ENCODE peak calls at places on chromosomes 4 and X, in five cellular contexts. N is tibial nerve, V is PC-9, P is mucosa of descending colon, G is left ventricle myocardium inferior. B is an unnamed sample.

GRCh38 chr4:128716325-128716724 is 93.2 kb upstream of the JADE1 start:
- DNase-seq in N (peak), V (no peak), P (no peak), G (no peak), B (no peak)

GRCh38 chr4:907103-907400 is 25.1 kb downstream of the GAK start:
- DNase-seq in N (no peak), V (no peak), P (no peak), G (no peak), B (no peak)

GRCh38 chrX:124217289-124218251 is 114.9 kb upstream of the TEX13D start:
- DNase-seq in N (peak), V (no peak), P (peak), G (no peak), B (no peak)

GRCh38 chr4:5638976-5639375 is 69.4 kb downstream of the EVC2 start:
- DNase-seq in N (no peak), V (no peak), P (no peak), G (no peak), B (no peak)

GRCh38 chr4:5133201-5133600 is 81.9 kb downstream of the STK32B start:
- DNase-seq in N (no peak), V (no peak), P (no peak), G (no peak), B (no peak)

GRCh38 chr4:181646864-181647263 is 596.3 kb upstream of the TENM3 start:
- DNase-seq in N (no peak), V (no peak), P (no peak), G (no peak), B (no peak)

GRCh38 chr4:176298664-176299063 is 21.1 kb upstream of the SPCS3 start:
- DNase-seq in N (no peak), V (no peak), P (no peak), G (no peak), B (no peak)

GRCh38 chr4:38322709-38323108 is 341.3 kb upstream of the KLF3 start:
- DNase-seq in N (no peak), V (no peak), P (no peak), G (peak), B (no peak)

GRCh38 chr4:57424231-57424897 is 314.2 kb upstream of the IGFBP7 start:
- DNase-seq in N (peak), V (no peak), P (no peak), G (no peak), B (no peak)

GRCh38 chr4:118288097-118288496 is 64.7 kb downstream of the PRSS12 start:
- DNase-seq in N (no peak), V (no peak), P (no peak), G (no peak), B (no peak)

GRCh38 chr4:41204400-41204978 is 9.9 kb downstream of the APBB2 start:
- DNase-seq in N (no peak), V (peak), P (no peak), G (peak), B (no peak)

GRCh38 chr4:185915817-185916216 is 103.8 kb upstream of the SORBS2 start:
- DNase-seq in N (no peak), V (no peak), P (no peak), G (no peak), B (no peak)

GRCh38 chr4:7806080-7806630 is 133.5 kb downstream of the AFAP1 start:
- DNase-seq in N (no peak), V (no peak), P (peak), G (peak), B (no peak)

GRCh38 chr4:28313729-28314713 is 1453.4 kb downstream of the STIM2 start:
- DNase-seq in N (no peak), V (no peak), P (no peak), G (no peak), B (peak)

GRCh38 chrX:115487608-115488007 is 73.4 kb upstream of the PLS3 start:
- DNase-seq in N (no peak), V (no peak), P (no peak), G (no peak), B (no peak)

GRCh38 chr4:110595583-110595982 is 27.3 kb downstream of the PITX2 start:
- DNase-seq in N (no peak), V (no peak), P (no peak), G (no peak), B (no peak)

GRCh38 chrX:153726286-153727107 is 1.8 kb downstream of the ABCD1 start:
- DNase-seq in N (peak), V (peak), P (peak), G (peak), B (no peak)

GRCh38 chrX:153727108-153727931 is 2.7 kb downstream of the ABCD1 start:
- DNase-seq in N (peak), V (peak), P (peak), G (peak), B (peak)

GRCh38 chrX:153725832-153726285 is 1.2 kb downstream of the ABCD1 start:
- DNase-seq in N (no peak), V (no peak), P (no peak), G (no peak), B (no peak)

GRCh38 chrX:153728951-153729631 is 4.4 kb downstream of the ABCD1 start:
- DNase-seq in N (no peak), V (no peak), P (no peak), G (no peak), B (no peak)

GRCh38 chrX:153728095-153728494 is 3.4 kb downstream of the ABCD1 start:
- DNase-seq in N (no peak), V (no peak), P (no peak), G (no peak), B (no peak)
- TF ChIP-seq CTCF in N (no peak), V (no peak), P (no peak), G (no peak), B (peak)

DNA sequence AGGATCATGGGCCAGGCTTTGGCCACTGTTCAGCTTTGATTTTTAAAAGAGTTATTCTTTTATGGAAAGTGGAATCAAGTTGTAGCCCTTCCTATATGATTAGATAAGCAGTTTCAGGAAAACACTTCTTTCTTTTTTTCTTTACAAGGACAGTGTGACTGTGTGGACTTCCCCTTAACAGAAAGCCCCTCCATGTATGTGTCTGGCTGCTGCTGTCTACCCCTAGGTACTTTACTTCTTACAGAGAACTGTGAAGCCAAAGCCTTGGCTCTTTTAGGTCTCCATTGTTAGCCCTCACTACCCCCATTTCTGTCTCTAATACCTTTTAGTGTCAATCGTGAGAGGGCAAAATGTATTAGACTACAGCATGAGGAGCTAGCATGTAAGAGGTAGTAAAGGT is 19.1 kb downstream of the VSIG1 start:
- DNase-seq in N (no peak), V (no peak), P (no peak), G (no peak), B (no peak)
- H3K4me3 ChIP-seq in N (no peak), V (no peak), P (no peak), G (no peak), B (no peak)

GRCh38 chrX:152024710-152025109 is 50.2 kb upstream of the GABRE start:
- DNase-seq in N (no peak), V (no peak), P (no peak), G (no peak), B (no peak)

GRCh38 chrX:152025656-152026440 is 51.4 kb upstream of the GABRE start:
- DNase-seq in N (no peak), V (peak), P (no peak), G (no peak), B (no peak)

GRCh38 chrX:152020895-152021294 is 46.4 kb upstream of the GABRE start:
- DNase-seq in N (no peak), V (no peak), P (no peak), G (no peak), B (no peak)
- TF ChIP-seq CTCF in N (no peak), V (no peak), P (no peak), G (no peak), B (no peak)

DNA sequence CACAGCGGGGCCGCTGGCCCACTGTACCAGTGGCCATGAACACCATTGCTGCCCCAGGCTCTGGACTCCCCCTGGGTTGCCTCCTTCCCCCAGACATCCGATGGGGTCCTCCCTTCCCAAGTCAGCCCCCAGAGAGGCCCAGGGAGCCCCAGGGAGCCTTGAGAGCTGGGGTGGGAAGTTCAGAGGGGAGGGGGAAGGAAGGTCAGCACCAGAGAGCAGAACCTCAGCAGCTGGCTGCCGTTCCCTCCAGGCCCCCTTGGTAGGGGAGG is 464 bp upstream of the ARHGAP4 start:
- DNase-seq in N (no peak), V (no peak), P (no peak), G (no peak), B (no peak)
- H3K4me3 ChIP-seq in N (peak), V (peak), P (peak), G (peak), B (no peak)

GRCh38 chr4:132565542-132565941 is 583.6 kb upstream of the PCDH10 start:
- DNase-seq in N (no peak), V (no peak), P (no peak), G (no peak), B (no peak)

GRCh38 chr4:132564920-132565319 is 584.2 kb upstream of the PCDH10 start:
- DNase-seq in N (no peak), V (peak), P (no peak), G (no peak), B (peak)
- TF ChIP-seq CTCF in N (no peak), V (peak), P (no peak), G (no peak), B (peak)

GRCh38 chrX:41670108-41670507 is 18.7 kb upstream of the GPR34 start:
- DNase-seq in N (no peak), V (no peak), P (no peak), G (no peak), B (no peak)

GRCh38 chrX:41666251-41666650 is 22.5 kb upstream of the GPR34 start:
- DNase-seq in N (no peak), V (no peak), P (no peak), G (no peak), B (no peak)

GRCh38 chrX:41672643-41673042 is 16.1 kb upstream of the GPR34 start:
- DNase-seq in N (no peak), V (no peak), P (no peak), G (no peak), B (no peak)

GRCh38 chrX:41667631-41668030 is 21.1 kb upstream of the GPR34 start:
- DNase-seq in N (no peak), V (no peak), P (no peak), G (no peak), B (no peak)

DNA sequence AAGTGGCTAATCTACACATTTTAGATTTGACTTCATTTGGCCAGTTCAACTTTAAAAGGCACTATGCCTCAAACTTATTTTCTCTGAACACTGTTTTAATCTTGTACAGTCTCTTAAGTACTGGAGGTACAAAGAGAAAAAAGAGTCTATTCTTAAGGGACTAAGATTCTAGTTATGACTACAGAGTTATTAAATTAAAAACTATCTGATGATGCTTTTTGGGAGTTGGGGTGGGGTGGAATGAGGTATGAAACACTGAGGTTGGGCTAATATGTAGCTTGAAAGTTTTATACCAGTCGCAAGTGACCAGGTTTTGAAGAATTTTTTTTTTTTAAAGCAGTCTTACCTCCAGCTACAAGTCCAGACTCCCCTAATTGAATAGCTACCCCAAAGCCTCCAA is 17.7 kb upstream of the GPR34 start:
- DNase-seq in N (no peak), V (no peak), P (no peak), G (no peak), B (no peak)
- H3K4me3 ChIP-seq in N (no peak), V (no peak), P (no peak), G (no peak), B (no peak)

GRCh38 chrX:140697618-140698017 is 11.9 kb upstream of the LINC00632 start:
- DNase-seq in N (no peak), V (no peak), P (no peak), G (no peak), B (no peak)

DNA sequence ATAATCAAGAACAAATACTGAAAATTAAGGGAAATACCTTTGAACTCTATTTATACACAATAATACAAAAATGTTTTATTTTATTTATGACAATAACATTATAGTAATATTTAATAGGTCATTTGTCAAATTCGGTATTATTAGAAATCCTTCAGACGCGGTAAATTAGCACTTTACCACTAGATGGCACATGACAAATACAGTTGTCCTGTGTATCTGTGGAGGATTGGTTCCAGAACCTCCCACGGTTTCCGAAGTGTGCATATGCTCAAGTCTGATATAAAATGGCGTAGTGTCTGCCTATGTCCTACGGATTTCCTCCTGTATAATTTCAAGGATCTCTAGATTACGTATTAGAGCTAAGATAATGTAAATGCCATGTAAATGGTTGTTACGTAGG is 8.1 kb upstream of the LINC00632 start:
- DNase-seq in N (peak), V (no peak), P (peak), G (no peak), B (no peak)
- TF ChIP-seq CTCF in N (no peak), V (peak), P (no peak), G (peak), B (peak)

GRCh38 chr4:70721747-70722146 is at the start of gene RUFY3:
- DNase-seq in N (peak), V (no peak), P (no peak), G (no peak), B (no peak)
- H3K4me3 ChIP-seq in N (peak), V (no peak), P (no peak), G (peak), B (no peak)

B was measured in LNCaP clone FGC.